ENCODE peak calls at places on chromosomes 16 and 17, in six cellular contexts. One of them, this sample, is unnamed.

GRCh38 chr17:43874293-43874692 is 27.3 kb downstream of the CD300LG start:
- DNase-seq in astrocyte of the cerebellum: no peak
- DNase-seq in uterus: no peak
- DNase-seq in colonic mucosa: peak; percentile 84
- DNase-seq in endodermal cell: peak; percentile 24
- DNase-seq in adrenal gland: no peak
- DNase-seq in this sample: no peak

GRCh38 chr17:77354721-77355455 is 214.1 kb downstream of the SEC14L1 start:
- DNase-seq in astrocyte of the cerebellum: no peak
- DNase-seq in uterus: peak; percentile 91
- DNase-seq in colonic mucosa: peak; percentile 63
- DNase-seq in endodermal cell: no peak
- DNase-seq in adrenal gland: peak; percentile 94
- DNase-seq in this sample: no peak

GRCh38 chr16:31081428-31082351 is 7.1 kb downstream of the PRSS53 start:
- DNase-seq in astrocyte of the cerebellum: no peak
- DNase-seq in uterus: no peak
- DNase-seq in colonic mucosa: no peak
- DNase-seq in endodermal cell: no peak
- DNase-seq in adrenal gland: peak; percentile 32
- DNase-seq in this sample: no peak

GRCh38 chr17:83122834-83123233 is 43.4 kb downstream of the METRNL start:
- DNase-seq in astrocyte of the cerebellum: no peak
- DNase-seq in uterus: no peak
- DNase-seq in colonic mucosa: no peak
- DNase-seq in endodermal cell: peak; percentile 46
- DNase-seq in adrenal gland: no peak
- DNase-seq in this sample: no peak

GRCh38 chr17:15744091-15744676 is 12.1 kb downstream of the TBC1D26 start:
- DNase-seq in astrocyte of the cerebellum: no peak
- DNase-seq in uterus: no peak
- DNase-seq in colonic mucosa: no peak
- DNase-seq in endodermal cell: no peak
- DNase-seq in adrenal gland: no peak
- DNase-seq in this sample: no peak

GRCh38 chr16:90044111-90044551 is 24.9 kb upstream of the DBNDD1 start:
- DNase-seq in astrocyte of the cerebellum: no peak
- DNase-seq in uterus: no peak
- DNase-seq in colonic mucosa: peak; percentile 83
- DNase-seq in endodermal cell: peak; percentile 29
- DNase-seq in adrenal gland: no peak
- DNase-seq in this sample: no peak

GRCh38 chr17:48577946-48578615 is at the start of gene HOXB4:
- DNase-seq in astrocyte of the cerebellum: peak; percentile 65
- DNase-seq in uterus: peak; percentile 68
- DNase-seq in colonic mucosa: peak; percentile 86
- DNase-seq in endodermal cell: peak; percentile 94
- DNase-seq in adrenal gland: peak; percentile 82
- DNase-seq in this sample: no peak

GRCh38 chr17:17507465-17508011 is 11.3 kb upstream of the RASD1 start:
- DNase-seq in astrocyte of the cerebellum: no peak
- DNase-seq in uterus: no peak
- DNase-seq in colonic mucosa: no peak
- DNase-seq in endodermal cell: no peak
- DNase-seq in adrenal gland: no peak
- DNase-seq in this sample: no peak

GRCh38 chr17:29640413-29640812 is 17.7 kb upstream of the CORO6 start:
- DNase-seq in astrocyte of the cerebellum: no peak
- DNase-seq in uterus: no peak
- DNase-seq in colonic mucosa: no peak
- DNase-seq in endodermal cell: no peak
- DNase-seq in adrenal gland: no peak
- DNase-seq in this sample: no peak

GRCh38 chr16:1180772-1181714 is 28.1 kb downstream of the CACNA1H start:
- DNase-seq in astrocyte of the cerebellum: no peak
- DNase-seq in uterus: peak; percentile 55
- DNase-seq in colonic mucosa: no peak
- DNase-seq in endodermal cell: no peak
- DNase-seq in adrenal gland: no peak
- DNase-seq in this sample: no peak
- TF ChIP-seq CTCF in astrocyte of the cerebellum: no peak
- TF ChIP-seq CTCF in uterus: no peak
- TF ChIP-seq CTCF in colonic mucosa: no peak
- TF ChIP-seq CTCF in endodermal cell: peak; percentile 55
- TF ChIP-seq CTCF in adrenal gland: no peak
- TF ChIP-seq CTCF in this sample: peak; percentile 20

DNA sequence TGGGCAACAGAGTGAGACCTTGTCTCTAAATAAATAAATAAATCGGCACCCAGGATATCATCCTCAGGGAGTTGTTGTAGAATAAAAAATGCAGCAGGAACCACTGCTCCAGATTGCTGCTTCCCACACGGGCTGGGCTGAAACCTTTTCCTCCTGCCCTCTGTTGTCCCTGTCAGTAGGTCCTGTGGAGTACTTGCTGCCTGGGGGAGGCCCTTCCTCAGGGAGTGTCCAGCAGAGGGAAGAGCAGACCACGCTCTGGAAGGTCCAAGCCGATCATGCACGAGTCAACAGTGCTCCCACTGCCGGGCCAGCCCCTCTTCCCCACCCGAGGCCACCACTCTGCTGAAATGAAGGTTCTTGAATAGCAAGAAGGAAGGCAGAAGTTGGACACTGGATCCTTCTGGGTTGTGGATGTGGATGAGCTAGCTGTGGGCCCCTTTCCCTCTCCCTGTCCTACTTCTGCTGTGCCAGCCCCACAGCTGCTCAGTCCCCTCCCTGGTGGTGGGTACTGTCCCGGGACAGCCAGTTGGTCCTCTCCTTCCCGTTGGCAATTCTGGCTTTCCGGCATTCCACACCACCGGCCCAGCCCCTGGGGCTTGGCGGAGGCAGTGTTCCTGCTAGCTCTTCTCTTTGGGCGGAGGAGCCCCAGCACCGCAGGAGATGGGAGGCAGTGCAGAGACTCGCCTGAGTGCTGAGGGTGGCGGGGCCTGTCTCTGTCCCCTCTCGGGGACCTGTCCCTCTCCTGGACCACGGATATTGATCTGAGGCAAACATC is 10.8 kb downstream of the CDK5R1 start:
- DNase-seq in astrocyte of the cerebellum: no peak
- DNase-seq in uterus: no peak
- DNase-seq in colonic mucosa: no peak
- DNase-seq in endodermal cell: peak; percentile 76
- DNase-seq in adrenal gland: no peak
- DNase-seq in this sample: no peak
- TF ChIP-seq CTCF in astrocyte of the cerebellum: peak; percentile 22
- TF ChIP-seq CTCF in uterus: no peak
- TF ChIP-seq CTCF in colonic mucosa: no peak
- TF ChIP-seq CTCF in endodermal cell: peak; percentile 50
- TF ChIP-seq CTCF in adrenal gland: no peak
- TF ChIP-seq CTCF in this sample: no peak

DNA sequence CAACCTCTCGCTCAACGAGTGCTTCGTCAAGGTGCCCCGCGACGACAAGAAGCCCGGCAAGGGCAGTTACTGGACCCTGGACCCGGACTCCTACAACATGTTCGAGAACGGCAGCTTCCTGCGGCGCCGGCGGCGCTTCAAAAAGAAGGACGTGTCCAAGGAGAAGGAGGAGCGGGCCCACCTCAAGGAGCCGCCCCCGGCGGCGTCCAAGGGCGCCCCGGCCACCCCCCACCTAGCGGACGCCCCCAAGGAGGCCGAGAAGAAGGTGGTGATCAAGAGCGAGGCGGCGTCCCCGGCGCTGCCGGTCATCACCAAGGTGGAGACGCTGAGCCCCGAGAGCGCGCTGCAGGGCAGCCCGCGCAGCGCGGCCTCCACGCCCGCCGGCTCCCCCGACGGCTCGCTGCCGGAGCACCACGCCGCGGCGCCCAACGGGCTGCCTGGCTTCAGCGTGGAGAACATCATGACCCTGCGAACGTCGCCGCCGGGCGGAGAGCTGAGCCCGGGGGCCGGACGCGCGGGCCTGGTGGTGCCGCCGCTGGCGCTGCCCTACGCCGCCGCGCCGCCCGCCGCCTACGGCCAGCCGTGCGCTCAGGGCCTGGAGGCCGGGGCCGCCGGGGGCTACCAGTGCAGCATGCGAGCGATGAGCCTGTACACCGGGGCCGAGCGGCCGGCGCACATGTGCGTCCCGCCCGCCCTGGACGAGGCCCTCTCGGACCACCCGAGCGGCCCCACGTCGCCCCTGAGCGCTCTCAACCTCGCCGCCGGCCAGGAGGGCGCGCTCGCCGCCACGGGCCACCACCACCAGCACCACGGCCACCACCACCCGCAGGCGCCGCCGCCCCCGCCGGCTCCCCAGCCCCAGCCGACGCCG is 1.3 kb downstream of the FOXC2 start:
- DNase-seq in astrocyte of the cerebellum: no peak
- DNase-seq in uterus: no peak
- DNase-seq in colonic mucosa: no peak
- DNase-seq in endodermal cell: peak; percentile 76
- DNase-seq in adrenal gland: no peak
- DNase-seq in this sample: no peak
- TF ChIP-seq CTCF in astrocyte of the cerebellum: no peak
- TF ChIP-seq CTCF in uterus: no peak
- TF ChIP-seq CTCF in colonic mucosa: no peak
- TF ChIP-seq CTCF in endodermal cell: no peak
- TF ChIP-seq CTCF in adrenal gland: no peak
- TF ChIP-seq CTCF in this sample: no peak

GRCh38 chr16:21667575-21667974 is 3.8 kb downstream of the OTOA start:
- DNase-seq in astrocyte of the cerebellum: no peak
- DNase-seq in uterus: no peak
- DNase-seq in colonic mucosa: no peak
- DNase-seq in endodermal cell: no peak
- DNase-seq in adrenal gland: no peak
- DNase-seq in this sample: no peak

DNA sequence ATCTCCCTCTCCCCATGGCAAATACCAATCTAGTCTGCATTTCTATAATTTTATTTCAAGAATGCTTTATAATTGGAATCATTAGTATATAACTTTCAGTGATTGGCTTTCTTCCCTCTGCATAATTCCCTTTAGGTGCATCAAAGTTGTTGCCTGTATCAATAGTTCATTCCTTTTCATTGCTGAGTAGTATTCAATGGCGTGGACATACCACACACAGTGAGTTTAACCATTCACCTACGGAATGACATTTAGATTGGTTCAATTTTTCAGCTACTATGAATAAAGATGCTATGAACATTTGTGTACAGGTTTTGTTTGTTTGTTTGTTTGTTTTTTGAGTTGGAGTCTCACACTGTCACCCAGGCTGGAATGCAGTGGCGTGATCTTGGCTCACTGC is 9.7 kb downstream of the OTOA start:
- DNase-seq in astrocyte of the cerebellum: no peak
- DNase-seq in uterus: no peak
- DNase-seq in colonic mucosa: no peak
- DNase-seq in endodermal cell: no peak
- DNase-seq in adrenal gland: no peak
- DNase-seq in this sample: no peak
- TF ChIP-seq CTCF in astrocyte of the cerebellum: no peak
- TF ChIP-seq CTCF in uterus: no peak
- TF ChIP-seq CTCF in colonic mucosa: no peak
- TF ChIP-seq CTCF in endodermal cell: no peak
- TF ChIP-seq CTCF in adrenal gland: no peak
- TF ChIP-seq CTCF in this sample: no peak

GRCh38 chr16:75491876-75492275 is 3.4 kb downstream of the CHST6 start:
- DNase-seq in astrocyte of the cerebellum: no peak
- DNase-seq in uterus: no peak
- DNase-seq in colonic mucosa: no peak
- DNase-seq in endodermal cell: peak; percentile 76
- DNase-seq in adrenal gland: peak; percentile 72
- DNase-seq in this sample: no peak
- TF ChIP-seq CTCF in astrocyte of the cerebellum: peak; percentile 12
- TF ChIP-seq CTCF in uterus: no peak
- TF ChIP-seq CTCF in colonic mucosa: no peak
- TF ChIP-seq CTCF in endodermal cell: peak; percentile 61
- TF ChIP-seq CTCF in adrenal gland: no peak
- TF ChIP-seq CTCF in this sample: no peak

This sample was measured in progenitor cell of endocrine pancreas.